ENCODE peak calls at places on chromosomes 13 and 19, in six cellular contexts. R is suprapubic skin, A is spleen, F is adrenal gland, J is AG04450, S is HL-60. K is an unnamed sample. For H3K27me3, the result is how much of the 10 kb centered on the place peaks cover.

GRCh38 chr19:52115526-52116053 is 20.0 kb upstream of the ZNF841 start:
- DNase-seq in S (no peak), A (no peak), F (no peak), J (no peak), R (no peak), K (no peak)

GRCh38 chr13:99228737-99229691 is 28.4 kb downstream of the UBAC2 start:
- DNase-seq in R (no peak), F (no peak), S (peak), J (peak), A (no peak), K (no peak)

GRCh38 chr19:46489445-46490272 is 6.0 kb downstream of the PNMA8B start:
- DNase-seq in J (no peak), R (peak), F (peak), A (peak), S (no peak), K (no peak)

GRCh38 chr13:87259479-87260083 is 411.6 kb upstream of the SLITRK5 start:
- DNase-seq in R (no peak), J (no peak), A (no peak), F (peak), S (no peak), K (no peak)

GRCh38 chr13:52846567-52847321 is 1.7 kb downstream of the PCDH8 start:
- DNase-seq in F (peak), R (no peak), J (no peak), S (peak), A (peak), K (peak)

GRCh38 chr13:30607908-30608307 is 9.8 kb upstream of the USPL1 start:
- DNase-seq in F (no peak), S (peak), R (no peak), J (no peak), A (no peak), K (no peak)

GRCh38 chr13:77384999-77385398 is 58.1 kb upstream of the MYCBP2 start:
- DNase-seq in A (no peak), J (no peak), R (no peak), F (no peak), S (no peak), K (no peak)

GRCh38 chr13:43373400-43373799 is 350.0 kb downstream of the DNAJC15 start:
- DNase-seq in J (no peak), S (no peak), A (no peak), F (no peak), R (no peak), K (no peak)

GRCh38 chr13:74246398-74246975 is 112.3 kb upstream of the KLF12 start:
- DNase-seq in A (no peak), S (no peak), F (no peak), R (no peak), J (no peak), K (no peak)

GRCh38 chr19:12485571-12485970 is 955 bp upstream of the ZNF709 start:
- DNase-seq in R (no peak), S (no peak), A (no peak), F (no peak), J (no peak), K (no peak)

GRCh38 chr13:42485272-42485671 is 88.7 kb upstream of the TNFSF11 start:
- DNase-seq in R (no peak), A (no peak), F (no peak), S (no peak), J (no peak), K (no peak)

GRCh38 chr19:12665281-12665573 is 1.3 kb downstream of the MAN2B1 start:
- DNase-seq in R (peak), S (peak), F (peak), J (no peak), A (peak), K (peak)

GRCh38 chr19:54481326-54481930 is 8.3 kb upstream of the CDC42EP5 start:
- DNase-seq in R (no peak), S (peak), A (no peak), F (no peak), J (no peak), K (peak)

GRCh38 chr13:37681295-37682032 is 82.9 kb upstream of the POSTN start:
- DNase-seq in A (no peak), R (no peak), F (no peak), J (peak), S (no peak), K (no peak)

GRCh38 chr13:76992548-76993001 is 694 bp downstream of the CLN5 start:
- DNase-seq in R (peak), S (peak), J (no peak), F (peak), A (no peak), K (peak)

GRCh38 chr13:112928958-112929777 is 39.8 kb upstream of the MCF2L start:
- DNase-seq in J (no peak), A (no peak), R (no peak), F (peak), S (peak), K (peak)

GRCh38 chr19:15252398-15253018 is 20.3 kb upstream of the EPHX3 start:
- DNase-seq in F (no peak), R (no peak), S (peak), A (no peak), J (no peak), K (no peak)

GRCh38 chr13:107650081-107650701 is 565.1 kb downstream of the LIG4 start:
- DNase-seq in A (peak), S (peak), J (no peak), R (no peak), F (peak), K (peak)

GRCh38 chr19:44644391-44645016 is 794 bp downstream of the PVR start:
- DNase-seq in A (peak), F (peak), R (no peak), J (no peak), S (no peak), K (peak)

GRCh38 chr13:50441141-50441540 is 402.4 kb downstream of the DLEU7 start:
- DNase-seq in R (no peak), J (no peak), F (no peak), A (no peak), S (no peak), K (no peak)

GRCh38 chr13:107299717-107300116 is 731.8 kb upstream of the ARGLU1 start:
- DNase-seq in F (no peak), A (no peak), R (no peak), J (no peak), S (no peak), K (no peak)

GRCh38 chr19:1855828-1856255 is 7.5 kb downstream of the KLF16 start:
- DNase-seq in S (peak), R (no peak), A (peak), J (no peak), F (no peak), K (peak)

GRCh38 chr19:33830264-33830663 is 33.6 kb downstream of the KCTD15 start:
- DNase-seq in S (no peak), J (no peak), A (no peak), F (no peak), R (no peak), K (no peak)

GRCh38 chr19:14434157-14434501 is 1.0 kb downstream of the PKN1 start:
- DNase-seq in J (no peak), S (peak), R (no peak), A (peak), F (peak), K (peak)

GRCh38 chr19:13154241-13154778 is 4.1 kb downstream of the IER2 start:
- DNase-seq in S (peak), A (peak), R (peak), F (peak), J (peak), K (peak)

GRCh38 chr13:108033800-108034707 is 181.3 kb downstream of the LIG4 start:
- DNase-seq in F (no peak), A (no peak), S (no peak), J (no peak), R (no peak), K (no peak)

GRCh38 chr19:48415395-48415794 is 21.9 kb downstream of the GRIN2D start:
- DNase-seq in A (peak), F (peak), S (peak), J (no peak), R (peak), K (peak)

GRCh38 chr13:110063490-110063889 is 243.5 kb downstream of the COL4A1 start:
- DNase-seq in R (no peak), A (no peak), F (no peak), S (no peak), J (no peak), K (no peak)

GRCh38 chr13:107301724-107302374 is 733.9 kb upstream of the ARGLU1 start:
- DNase-seq in A (no peak), R (no peak), F (no peak), J (no peak), S (no peak), K (no peak)

GRCh38 chr13:99454518-99455183 is 46.6 kb upstream of the TM9SF2 start:
- DNase-seq in A (no peak), F (no peak), S (no peak), J (no peak), R (no peak), K (no peak)

GRCh38 chr13:95813139-95813538 is 136.2 kb downstream of the DNAJC3 start:
- DNase-seq in J (no peak), S (no peak), R (no peak), F (no peak), A (no peak), K (no peak)

DNA sequence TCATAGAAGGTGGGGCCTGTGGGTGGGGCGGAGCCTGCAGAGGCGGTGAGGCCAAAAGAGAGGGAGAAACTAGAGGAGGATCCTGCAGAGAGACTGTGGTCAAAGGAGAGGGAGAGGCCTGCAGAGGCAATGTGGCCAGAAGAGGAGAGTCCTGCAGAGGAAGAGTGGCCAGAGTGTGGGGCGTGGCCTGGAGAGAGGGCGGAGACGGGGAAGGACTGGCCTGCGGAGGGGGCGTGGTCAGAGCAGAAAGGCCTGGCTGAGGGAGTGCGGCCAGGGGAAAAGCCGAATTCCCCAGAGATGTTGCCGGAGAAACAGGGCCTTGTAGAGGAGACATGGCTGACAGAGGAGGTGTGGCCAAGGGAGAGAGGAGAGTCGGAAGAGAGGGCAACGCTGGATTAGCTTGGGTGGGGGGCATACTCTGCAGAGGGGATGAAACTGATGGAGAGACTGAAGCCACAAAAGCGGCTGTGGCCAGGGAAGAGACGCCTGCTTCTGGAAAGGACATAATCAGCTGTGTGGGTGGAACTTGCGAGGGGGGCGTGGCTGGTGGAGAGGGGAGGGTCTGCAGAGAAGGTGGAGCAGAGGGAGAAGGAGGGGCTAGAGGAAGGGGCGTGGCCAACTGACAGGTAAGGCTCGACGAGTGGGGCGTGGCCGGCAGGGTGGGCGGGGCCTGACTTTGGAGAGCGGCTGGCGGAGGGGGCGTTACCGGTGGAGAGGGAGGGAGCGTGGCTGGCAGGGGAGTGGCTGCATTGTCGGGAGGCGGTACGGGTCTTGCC is 2.5 kb downstream of the PRR36 start:
- DNase-seq in J (peak), A (peak), S (peak), F (peak), R (peak), K (peak)
- H3K27me3 ChIP-seq in J (under half), A (half or more), S (under half), F (under half), R (under half), K (under half)

GRCh38 chr19:42150353-42150752 is 18.1 kb upstream of the POU2F2 start:
- DNase-seq in R (no peak), J (no peak), S (no peak), A (no peak), F (no peak), K (no peak)

GRCh38 chr19:42152876-42153275 is 20.6 kb upstream of the POU2F2 start:
- DNase-seq in S (no peak), F (no peak), J (no peak), A (no peak), R (no peak), K (no peak)

GRCh38 chr19:42150940-42151339 is 18.7 kb upstream of the POU2F2 start:
- DNase-seq in F (no peak), S (no peak), R (no peak), A (no peak), J (no peak), K (no peak)

GRCh38 chr19:42152285-42152684 is 20.0 kb upstream of the POU2F2 start:
- DNase-seq in J (no peak), F (no peak), A (no peak), S (no peak), R (no peak), K (no peak)

GRCh38 chr19:42151735-42152134 is 19.5 kb upstream of the POU2F2 start:
- DNase-seq in F (no peak), A (no peak), J (no peak), R (no peak), S (no peak), K (no peak)
- H3K27me3 ChIP-seq in F (under half), A (half or more), J (half or more), R (half or more), S (under half), K (under half)

DNA sequence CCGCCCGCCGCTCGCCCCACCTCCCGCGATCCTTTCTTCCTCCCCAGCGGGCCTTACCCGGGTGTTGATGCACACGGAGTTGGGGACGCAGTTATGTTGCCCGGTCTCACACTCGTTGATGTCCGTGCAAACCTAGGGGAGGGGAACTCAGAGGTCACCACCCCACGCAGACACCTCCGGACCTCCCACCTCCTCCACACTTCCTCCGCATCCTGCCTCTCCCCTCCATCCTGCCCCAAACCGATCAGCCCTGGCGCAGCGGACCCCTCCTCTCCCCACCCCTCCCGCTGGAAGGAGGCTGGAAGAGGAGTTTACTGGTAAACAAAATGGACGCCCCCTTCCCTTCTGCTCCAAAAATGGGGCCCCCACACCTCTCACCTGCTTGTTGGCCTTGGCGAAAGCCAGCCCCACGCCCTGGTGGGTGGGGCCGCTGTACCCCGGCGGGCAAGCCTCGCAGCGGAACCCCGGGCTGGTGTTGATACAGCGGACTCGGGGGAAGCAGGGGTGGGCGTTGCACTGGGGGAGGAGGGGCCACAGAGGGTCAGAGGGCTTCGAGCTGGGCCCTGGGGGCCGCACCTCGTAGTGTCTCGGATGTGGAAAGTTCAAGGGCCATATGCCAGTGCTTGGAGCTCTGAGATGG is 2.2 kb downstream of the COMP start:
- DNase-seq in R (no peak), J (no peak), F (no peak), S (no peak), A (no peak), K (no peak)
- H3K27me3 ChIP-seq in R (half or more), J (half or more), F (half or more), S (half or more), A (half or more), K (half or more)

GRCh38 chr19:6586726-6587092 is 4.2 kb downstream of the CD70 start:
- DNase-seq in J (no peak), A (no peak), S (no peak), R (no peak), F (no peak), K (no peak)
- H3K27me3 ChIP-seq in J (under half), A (half or more), S (under half), R (half or more), F (half or more), K (under half)

DNA sequence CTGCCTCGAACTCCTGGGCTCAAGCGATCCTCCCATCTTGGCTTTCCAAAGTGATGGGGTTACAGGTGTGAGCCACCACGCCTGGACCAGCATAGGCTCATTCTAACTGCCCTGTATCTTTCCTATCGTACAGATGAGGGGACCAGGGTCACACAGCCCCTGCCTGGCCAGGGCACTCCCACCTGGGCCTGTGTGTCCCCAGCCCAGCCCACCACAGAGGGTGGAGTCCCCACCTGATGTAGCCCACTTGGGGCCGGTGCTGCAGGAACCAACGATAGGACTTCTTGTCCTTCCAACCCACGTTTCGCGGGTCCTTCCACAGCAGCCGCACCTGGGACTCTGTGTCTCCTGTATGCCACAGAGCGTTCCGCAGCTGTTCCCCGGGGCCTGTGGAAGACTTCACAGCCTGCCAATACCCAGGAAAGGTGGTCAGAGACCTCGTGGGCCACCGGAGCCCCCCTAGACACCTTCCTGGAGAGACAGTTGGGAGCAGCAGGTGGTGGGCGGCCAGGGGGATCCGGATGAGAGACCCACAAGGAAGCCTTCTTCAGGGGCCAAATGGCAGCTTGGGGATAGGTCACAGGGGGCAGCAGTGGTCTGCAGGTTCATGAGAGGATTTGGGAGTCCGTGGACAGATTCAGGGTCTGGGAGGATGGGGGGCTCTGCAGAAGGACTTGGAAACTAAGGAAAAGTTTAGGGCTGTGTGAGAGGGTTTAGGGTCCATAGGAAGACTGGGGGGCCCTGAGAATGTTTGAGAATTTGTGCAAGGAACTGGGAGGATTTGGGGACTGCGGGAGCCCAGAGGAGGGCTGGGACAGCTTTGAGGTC is 6.9 kb downstream of the COMP start:
- DNase-seq in F (no peak), R (no peak), S (no peak), A (no peak), J (no peak), K (no peak)
- H3K27me3 ChIP-seq in F (under half), R (under half), S (under half), A (half or more), J (under half), K (under half)

GRCh38 chr19:3796358-3796757 is 10.2 kb upstream of the MATK start:
- DNase-seq in A (no peak), R (no peak), S (no peak), J (no peak), F (no peak), K (no peak)
- H3K27me3 ChIP-seq in A (under half), R (under half), S (under half), J (under half), F (under half), K (under half)

DNA sequence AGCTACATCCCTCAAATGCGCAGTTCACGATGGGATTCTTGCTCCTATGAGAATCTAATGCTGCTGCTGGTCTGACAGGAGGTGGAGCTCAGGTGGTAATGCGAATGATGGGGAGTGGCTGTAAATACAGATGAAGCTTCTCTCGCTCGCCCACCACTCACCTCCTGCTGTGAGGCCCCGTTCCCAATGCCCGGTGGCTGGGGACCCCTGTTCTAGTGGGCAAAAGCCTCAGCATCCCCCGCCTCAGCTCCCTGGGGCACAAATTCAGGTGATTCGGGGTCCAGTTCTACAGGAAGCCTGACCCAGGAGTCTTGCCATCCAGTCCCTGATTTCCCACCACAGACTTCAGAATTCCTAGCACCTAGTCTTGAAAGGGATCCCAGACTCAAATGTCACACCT is 3.7 kb downstream of the RETN start:
- DNase-seq in F (no peak), J (no peak), A (no peak), R (no peak), S (no peak), K (no peak)
- H3K27me3 ChIP-seq in F (under half), J (under half), A (half or more), R (under half), S (under half), K (under half)

DNA sequence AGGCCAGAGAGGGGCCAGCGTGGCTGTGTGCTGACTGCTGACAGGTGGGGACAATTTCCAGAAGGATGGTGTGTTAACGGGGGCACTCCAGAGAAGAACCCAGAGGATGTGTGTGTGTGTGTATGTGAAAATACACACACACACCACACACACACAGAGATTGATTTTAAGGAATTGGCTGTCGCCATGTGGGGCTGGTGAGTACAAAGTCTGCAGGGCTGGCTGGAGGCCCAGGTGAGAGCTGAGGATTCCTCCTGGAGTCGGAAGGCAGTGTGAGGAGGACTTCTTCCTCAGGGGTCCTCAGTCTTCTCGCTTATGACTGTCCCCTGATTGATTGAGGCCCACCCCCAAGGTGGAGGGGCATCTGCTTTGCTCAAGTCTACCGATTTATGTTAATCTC is 7.6 kb upstream of the GJB6 start:
- DNase-seq in R (no peak), J (no peak), A (no peak), F (no peak), S (no peak), K (no peak)
- H3K27me3 ChIP-seq in R (under half), J (under half), A (under half), F (under half), S (under half), K (under half)

GRCh38 chr19:50718255-50719118 is 1.1 kb downstream of the SHANK1 start:
- DNase-seq in R (no peak), A (no peak), F (peak), S (no peak), J (no peak), K (no peak)
- H3K27me3 ChIP-seq in R (half or more), A (half or more), F (under half), S (under half), J (under half), K (under half)